ENCODE peak calls at places on chromosomes 4 and X, in six cellular contexts. V, N, F, O, X and S are unnamed samples.

GRCh38 chr4:94354474-94354896 is 11.8 kb upstream of the HPGDS start:
- DNase-seq in N (no peak), O (no peak), F (no peak), V (no peak), X (no peak), S (no peak)

GRCh38 chrX:6718766-6719165 is 183.8 kb upstream of the VCX3A start:
- DNase-seq in F (no peak), O (no peak), X (no peak), V (no peak), N (no peak), S (no peak)

GRCh38 chr4:98176531-98176930 is 33.3 kb upstream of the STPG2 start:
- DNase-seq in F (no peak), N (no peak), X (no peak), O (no peak), V (no peak), S (no peak)

GRCh38 chr4:52633846-52634245 is 25.3 kb downstream of the USP46 start:
- DNase-seq in X (no peak), O (no peak), N (no peak), V (no peak), F (no peak), S (no peak)

GRCh38 chr4:88661724-88662123 is 35.9 kb downstream of the NAP1L5 start:
- DNase-seq in F (peak; percentile 14), X (no peak), O (no peak), N (no peak), V (no peak), S (no peak)

GRCh38 chrX:39894626-39895025 is 203.1 kb downstream of the BCOR start:
- DNase-seq in O (no peak), F (no peak), V (no peak), X (no peak), N (no peak), S (peak; percentile 27)

GRCh38 chr4:101792056-101792575 is 1.6 kb downstream of the BANK1 start:
- DNase-seq in V (no peak), X (no peak), O (no peak), N (no peak), F (no peak), S (no peak)

GRCh38 chrX:113305496-113305895 is 464.9 kb upstream of the AMOT start:
- DNase-seq in O (no peak), N (no peak), F (peak; percentile 68), X (no peak), V (no peak), S (no peak)

GRCh38 chr4:13534344-13535063 is 9.8 kb downstream of the NKX3-2 start:
- DNase-seq in V (no peak), X (no peak), N (no peak), O (no peak), F (no peak), S (no peak)

GRCh38 chrX:9907645-9908387 is 59.3 kb upstream of the CLDN34 start:
- DNase-seq in N (no peak), X (no peak), O (no peak), V (no peak), F (no peak), S (no peak)

GRCh38 chr4:7194251-7195137 is 2.2 kb downstream of the SORCS2 start:
- DNase-seq in O (peak; percentile 39), V (no peak), F (no peak), X (no peak), N (peak; percentile 34), S (no peak)

GRCh38 chr4:8703857-8704495 is 111.4 kb downstream of the CPZ start:
- DNase-seq in N (no peak), F (no peak), O (no peak), X (no peak), V (no peak), S (no peak)

GRCh38 chrX:9899640-9900075 is 67.5 kb upstream of the CLDN34 start:
- DNase-seq in V (no peak), N (no peak), F (no peak), O (peak; percentile 79), X (no peak), S (no peak)

GRCh38 chr4:6986067-6986780 is 56.9 kb upstream of the TADA2B start:
- DNase-seq in N (no peak), V (no peak), X (no peak), O (peak; percentile 78), F (peak; percentile 42), S (peak; percentile 37)

GRCh38 chr4:182278729-182279128 is 35.5 kb downstream of the TENM3 start:
- DNase-seq in V (no peak), N (no peak), O (no peak), X (no peak), F (no peak), S (no peak)

GRCh38 chrX:79413009-79413408 is 45.9 kb upstream of the ITM2A start:
- DNase-seq in X (no peak), N (no peak), O (peak; percentile 46), F (peak; percentile 21), V (no peak), S (peak; percentile 2)

GRCh38 chr4:81031389-81032173 is 1.1 kb downstream of the BMP3 start:
- DNase-seq in V (no peak), N (no peak), X (no peak), O (no peak), F (no peak), S (no peak)

GRCh38 chr4:126247409-126247808 is 932.7 kb downstream of the FAT4 start:
- DNase-seq in V (no peak), X (no peak), N (no peak), O (no peak), F (no peak), S (no peak)

GRCh38 chr4:141502755-141503154 is 133.6 kb upstream of the IL15 start:
- DNase-seq in V (no peak), N (no peak), O (no peak), X (no peak), F (no peak), S (no peak)

GRCh38 chr4:153530996-153531375 is 64.8 kb downstream of the TMEM131L start:
- DNase-seq in N (peak; percentile 62), X (no peak), V (no peak), O (no peak), F (no peak), S (no peak)

GRCh38 chr4:128521156-128521555 is 233.5 kb upstream of the PGRMC2 start:
- DNase-seq in N (no peak), O (no peak), V (no peak), X (no peak), F (no peak), S (no peak)

GRCh38 chr4:4334798-4335520 is 44.9 kb downstream of the ZBTB49 start:
- DNase-seq in N (peak; percentile 42), V (peak; percentile 40), F (peak; percentile 12), X (peak; percentile 33), O (peak; percentile 68), S (peak; percentile 75)

GRCh38 chr4:121139533-121140222 is 24.4 kb downstream of the TNIP3 start:
- DNase-seq in X (no peak), V (no peak), N (no peak), F (no peak), O (no peak), S (no peak)

GRCh38 chr4:80434238-80434637 is 98.7 kb downstream of the CFAP299 start:
- DNase-seq in X (no peak), O (no peak), F (no peak), N (no peak), V (no peak), S (no peak)

GRCh38 chr4:74364649-74365491 is at the start of gene EREG:
- DNase-seq in F (peak; percentile 12), N (no peak), V (no peak), X (no peak), O (no peak), S (peak; percentile 62)

GRCh38 chr4:74230902-74231499 is 73.1 kb downstream of the MTHFD2L start:
- DNase-seq in V (peak; percentile 97), F (no peak), N (no peak), O (no peak), X (no peak), S (no peak)

GRCh38 chrX:77937291-77937690 is 26.8 kb downstream of the ATP7A start:
- DNase-seq in O (no peak), F (no peak), X (no peak), V (peak; percentile 13), N (no peak), S (no peak)

GRCh38 chr4:186946682-186947294 is 223.1 kb upstream of the FAT1 start:
- DNase-seq in F (no peak), O (peak; percentile 39), V (no peak), N (no peak), X (no peak), S (peak; percentile 42)

GRCh38 chr4:181137351-181137750 is 1105.9 kb upstream of the TENM3 start:
- DNase-seq in F (no peak), V (no peak), N (no peak), O (no peak), X (no peak), S (no peak)

GRCh38 chrX:83185010-83185409 is 323.1 kb upstream of the POU3F4 start:
- DNase-seq in X (no peak), V (no peak), O (no peak), N (no peak), F (no peak), S (no peak)

GRCh38 chr4:24970635-24971034 is 57.8 kb upstream of the CCDC149 start:
- DNase-seq in X (no peak), N (no peak), O (no peak), V (no peak), F (no peak), S (no peak)

GRCh38 chr4:165877291-165877690 is 4.3 kb downstream of the TLL1 start:
- DNase-seq in N (no peak), O (no peak), V (no peak), F (peak; percentile 22), X (no peak), S (no peak)

GRCh38 chr4:38676986-38677385 is 13.0 kb downstream of the KLF3 start:
- DNase-seq in V (no peak), X (no peak), N (no peak), F (no peak), O (no peak), S (no peak)

GRCh38 chrX:102840871-102841705 is 96.0 kb upstream of the RAB40AL start:
- DNase-seq in X (no peak), O (peak; percentile 72), V (peak; percentile 4), F (no peak), N (no peak), S (peak; percentile 4)

GRCh38 chrX:1537031-1537715 is at the start of gene P2RY8:
- DNase-seq in F (peak; percentile 14), N (peak; percentile 10), V (peak; percentile 52), O (peak; percentile 4), X (no peak), S (peak; percentile 9)

GRCh38 chr4:1379351-1379781 is 26.9 kb downstream of the NKX1-1 start:
- DNase-seq in V (no peak), F (no peak), N (no peak), X (no peak), O (no peak), S (no peak)

GRCh38 chr4:55398461-55398860 is 2.7 kb downstream of the TMEM165 start:
- DNase-seq in O (no peak), V (no peak), X (no peak), F (no peak), N (no peak), S (no peak)

GRCh38 chrX:71612256-71612655 is 6.1 kb downstream of the CXCR3 start:
- DNase-seq in X (no peak), V (no peak), O (no peak), F (no peak), N (no peak), S (no peak)